ENCODE peak calls at places on chromosomes 11 and 22, in four cellular contexts. Y, M, Z and R are unnamed samples.
A peak's percentile ranks its signal among the peaks of the same experiment; 100 is the strongest.

GRCh38 chr22:19035474-19036228 is 86.6 kb downstream of the DGCR2 start:
- DNase-seq in Y (no peak), M (no peak), Z (no peak), R (peak; percentile 7)

GRCh38 chr11:33507967-33508366 is 192.7 kb downstream of the C11orf91 start:
- DNase-seq in Y (peak; percentile 81), M (peak; percentile 61), Z (no peak), R (peak; percentile 66)

GRCh38 chr11:58856806-58857205 is 12.3 kb upstream of the GLYATL2 start:
- DNase-seq in Y (no peak), M (no peak), Z (no peak), R (no peak)

GRCh38 chr11:71139516-71140205 is 112.7 kb downstream of the SHANK2 start:
- DNase-seq in Y (no peak), M (peak; percentile 83), Z (no peak), R (no peak)

GRCh38 chr22:33919591-33920501 is at the start of gene LARGE1:
- DNase-seq in Y (peak; percentile 31), M (peak; percentile 53), Z (peak; percentile 15), R (peak; percentile 37)

GRCh38 chr11:125224391-125225015 is 60.0 kb downstream of the PKNOX2 start:
- DNase-seq in Y (peak; percentile 59), M (peak; percentile 61), Z (peak; percentile 37), R (peak; percentile 51)

GRCh38 chr11:5081405-5081804 is 12.0 kb downstream of the OR52E1 start:
- DNase-seq in Y (no peak), M (no peak), Z (no peak), R (no peak)

GRCh38 chr22:46457502-46458488 is 79.6 kb downstream of the CELSR1 start:
- DNase-seq in Y (peak; percentile 11), M (no peak), Z (no peak), R (peak; percentile 32)

GRCh38 chr22:26835929-26836528 is 178.6 kb downstream of the MIAT start:
- DNase-seq in Y (peak; percentile 58), M (peak; percentile 51), Z (peak; percentile 16), R (peak; percentile 69)

GRCh38 chr11:71266114-71266833 is 13.9 kb upstream of the SHANK2 start:
- DNase-seq in Y (no peak), M (no peak), Z (no peak), R (no peak)

GRCh38 chr11:47716692-47717091 is 1.5 kb upstream of the AGBL2 start:
- DNase-seq in Y (no peak), M (no peak), Z (no peak), R (no peak)
- TF ChIP-seq CTCF in Y (no peak), M (no peak), Z (no peak), R (no peak)

GRCh38 chr11:119685073-119685746 is 43.8 kb downstream of the NECTIN1 start:
- DNase-seq in Y (no peak), M (no peak), Z (no peak), R (no peak)
- H3K4me3 ChIP-seq in Y (no peak overlapping the region), M (no peak overlapping the region), Z (no peak overlapping the region), R (no peak overlapping the region)

DNA sequence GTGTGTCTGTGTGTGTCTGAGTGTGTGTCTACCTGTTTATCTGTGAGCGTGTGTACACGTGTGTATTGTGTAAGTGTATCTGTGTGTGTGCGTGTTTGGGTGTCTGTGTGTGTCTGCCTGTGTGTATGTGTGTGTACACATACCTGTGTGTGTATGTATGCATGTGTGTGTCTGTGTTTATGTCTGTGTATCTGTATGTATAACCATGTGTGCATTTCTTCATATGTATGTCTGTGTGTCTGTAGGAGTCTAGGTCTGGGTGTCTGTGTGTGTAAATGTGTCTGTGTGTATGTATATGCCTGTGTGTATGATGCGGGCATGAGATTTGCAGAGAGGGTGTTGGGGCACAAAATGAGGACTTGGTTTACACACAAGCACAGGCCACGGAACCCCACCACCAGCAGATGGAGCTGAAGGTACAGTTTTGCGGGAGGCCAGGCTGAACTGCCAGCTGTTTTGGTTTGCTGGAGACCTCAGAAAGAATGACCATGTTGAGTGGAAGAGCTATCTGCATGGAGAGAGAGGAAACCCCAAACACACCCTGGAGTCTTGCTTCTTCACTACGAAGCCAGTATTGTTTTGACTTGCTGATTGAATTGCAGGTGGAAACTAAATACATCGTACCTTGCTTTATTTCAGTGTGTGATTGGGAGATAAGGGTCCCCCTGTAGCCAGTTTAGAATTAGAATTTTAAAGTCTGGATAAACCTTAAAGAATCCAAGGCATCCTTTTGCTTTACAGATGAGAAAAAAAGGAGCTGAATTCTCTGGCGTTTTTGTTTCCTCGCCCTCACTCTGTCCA is 497.2 kb downstream of the NTM start:
- DNase-seq in Y (peak; percentile 92), M (peak; percentile 72), Z (peak; percentile 58), R (peak; percentile 91)
- TF ChIP-seq CTCF in Y (peak; percentile 98), M (peak; percentile 56), Z (peak; percentile 76), R (peak; percentile 94)

DNA sequence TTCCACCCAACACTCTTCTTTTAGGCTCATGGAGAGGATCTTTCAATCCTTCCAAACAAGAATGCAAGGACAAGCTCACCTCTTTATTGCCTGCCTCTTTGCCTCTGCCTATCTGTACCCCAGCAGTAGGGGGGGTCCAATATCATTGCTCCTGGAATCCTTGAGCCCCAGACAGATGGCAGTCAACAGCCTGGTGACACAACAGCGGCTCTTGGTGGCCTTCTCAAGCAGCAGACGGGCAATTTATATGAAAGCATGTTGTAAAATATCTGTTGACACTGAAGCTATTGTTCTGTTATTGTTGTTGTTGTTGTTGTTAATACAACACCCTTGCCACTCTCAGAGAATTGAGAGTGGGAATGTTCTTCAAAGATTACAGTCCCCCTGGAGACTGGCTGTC is 480.0 kb upstream of the CADM1 start:
- DNase-seq in Y (no peak), M (no peak), Z (no peak), R (no peak)
- H3K4me3 ChIP-seq in Y (no peak overlapping the region), M (no peak overlapping the region), Z (no peak overlapping the region), R (no peak overlapping the region)

DNA sequence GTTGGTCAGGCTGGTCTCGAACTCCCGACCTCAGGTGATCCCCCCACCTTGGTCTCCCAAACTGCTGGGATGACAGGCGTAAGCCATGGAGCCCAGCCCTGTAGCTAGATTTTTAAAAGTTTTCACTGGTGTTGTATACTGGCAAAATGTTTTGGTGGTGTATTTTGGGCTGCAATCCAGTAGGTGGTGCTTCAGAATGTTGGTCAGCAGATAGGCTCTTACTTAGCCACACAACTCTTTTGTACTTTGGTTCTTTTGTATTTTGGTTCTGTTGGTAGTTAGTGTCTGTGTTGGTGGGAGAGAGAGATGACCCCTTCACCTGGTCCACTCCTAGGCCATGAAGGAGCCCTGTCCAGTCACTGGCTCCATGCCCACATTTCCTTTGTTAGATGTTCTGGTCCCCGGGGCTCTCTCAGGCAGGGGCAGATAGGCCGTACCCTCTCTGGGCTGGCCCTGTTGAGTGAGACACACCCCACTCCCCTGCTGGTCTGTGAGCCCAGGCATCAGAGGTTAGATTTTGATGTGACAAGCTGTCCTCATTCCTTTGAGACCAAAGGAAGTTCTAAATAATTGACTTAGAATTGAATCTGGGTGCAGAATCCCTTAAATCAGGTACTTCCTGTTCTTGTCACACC is 123.8 kb downstream of the DDX10 start:
- DNase-seq in Y (peak; percentile 66), M (no peak), Z (no peak), R (peak; percentile 68)
- TF ChIP-seq CTCF in Y (peak; percentile 63), M (peak; percentile 7), Z (no peak), R (peak; percentile 65)

GRCh38 chr11:120420572-120420971 is 84.4 kb downstream of the ARHGEF12 start:
- DNase-seq in Y (peak; percentile 37), M (no peak), Z (no peak), R (no peak)

GRCh38 chr11:120425527-120425926 is 86.0 kb upstream of the GRIK4 start:
- DNase-seq in Y (no peak), M (no peak), Z (no peak), R (no peak)

GRCh38 chr11:120424970-120425332 is 86.6 kb upstream of the GRIK4 start:
- DNase-seq in Y (no peak), M (no peak), Z (no peak), R (no peak)

GRCh38 chr11:120424185-120424969 is 87.2 kb upstream of the GRIK4 start:
- DNase-seq in Y (no peak), M (no peak), Z (no peak), R (no peak)
- H3K4me3 ChIP-seq in Y (no peak overlapping the region), M (no peak overlapping the region), Z (no peak overlapping the region), R (no peak overlapping the region)

DNA sequence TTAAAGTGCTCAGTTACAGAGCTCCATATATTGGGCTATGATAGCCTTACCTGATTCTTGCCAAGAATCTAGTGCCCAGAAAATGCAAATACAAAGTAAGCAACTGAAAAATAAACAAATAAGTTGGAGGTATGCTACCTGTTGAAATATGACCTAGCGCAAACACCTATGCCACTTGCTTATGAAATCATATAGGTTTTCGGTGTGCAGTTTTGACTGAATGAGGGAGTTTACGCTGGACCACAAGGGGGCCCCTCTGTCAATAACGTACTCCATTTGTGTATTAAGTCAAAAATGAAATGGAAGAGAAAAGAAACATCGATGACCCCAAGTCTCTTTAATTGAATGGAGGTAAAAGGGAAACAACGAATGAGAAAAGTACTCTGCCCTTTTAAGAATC is 84.9 kb upstream of the TRIM77 start:
- DNase-seq in Y (no peak), M (no peak), Z (no peak), R (no peak)
- TF ChIP-seq CTCF in Y (no peak), M (no peak), Z (no peak), R (no peak)

GRCh38 chr22:50270302-50271010 is at the start of gene MAPK11:
- DNase-seq in Y (peak; percentile 71), M (peak; percentile 73), Z (peak; percentile 46), R (peak; percentile 72)

GRCh38 chr22:50272103-50272782 is 2.1 kb upstream of the MAPK11 start:
- DNase-seq in Y (peak; percentile 17), M (no peak), Z (no peak), R (no peak)

GRCh38 chr22:50269573-50270301 is 443 bp downstream of the MAPK11 start:
- DNase-seq in Y (peak; percentile 45), M (no peak), Z (no peak), R (peak; percentile 61)

GRCh38 chr22:50271011-50271394 is 823 bp upstream of the MAPK11 start:
- DNase-seq in Y (no peak), M (no peak), Z (no peak), R (no peak)

DNA sequence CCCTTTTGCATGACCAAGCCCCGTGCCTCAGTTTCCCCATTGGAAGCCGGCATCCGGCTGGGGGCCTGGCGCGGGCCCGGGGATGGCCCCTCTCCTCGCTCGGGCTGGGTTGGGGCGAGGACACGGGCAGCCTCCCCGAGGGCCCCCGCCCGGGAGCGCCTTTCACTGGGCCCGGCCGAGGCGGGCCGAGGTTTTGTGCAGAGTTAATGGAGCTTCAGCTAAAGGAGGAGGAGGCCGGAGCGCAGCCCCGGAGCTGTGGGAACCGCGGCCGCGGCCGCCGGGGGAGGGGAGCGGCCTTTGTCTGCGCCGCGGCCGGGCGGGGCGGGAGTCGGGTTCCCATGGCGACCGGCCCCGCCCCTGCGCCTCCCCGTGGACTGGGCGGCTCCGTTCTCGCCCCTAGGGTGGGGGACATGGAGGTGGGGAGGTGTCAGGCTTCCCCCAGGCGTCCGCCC is 1.4 kb upstream of the MAPK11 start:
- DNase-seq in Y (peak; percentile 59), M (peak; percentile 51), Z (no peak), R (peak; percentile 56)
- H3K4me3 ChIP-seq in Y (peak overlapping the region; percentile 57), M (no peak overlapping the region), Z (peak overlapping the region; percentile 18), R (peak overlapping the region; percentile 34)

GRCh38 chr11:68809506-68809905 is 32.2 kb downstream of the CPT1A start:
- DNase-seq in Y (no peak), M (no peak), Z (no peak), R (no peak)

GRCh38 chr11:68806931-68807844 is 34.5 kb downstream of the CPT1A start:
- DNase-seq in Y (peak; percentile 76), M (no peak), Z (no peak), R (peak; percentile 81)

GRCh38 chr11:68808787-68809186 is 32.9 kb downstream of the CPT1A start:
- DNase-seq in Y (no peak), M (no peak), Z (no peak), R (no peak)

GRCh38 chr11:68803766-68804165 is 38.0 kb downstream of the CPT1A start:
- DNase-seq in Y (no peak), M (no peak), Z (no peak), R (no peak)

GRCh38 chr11:68804786-68805185 is 36.9 kb downstream of the CPT1A start:
- DNase-seq in Y (no peak), M (no peak), Z (no peak), R (no peak)
- TF ChIP-seq CTCF in Y (no peak), M (no peak), Z (no peak), R (no peak)